ENCODE peak calls at places on chromosomes 11 and 22, in seven cellular contexts. U is AG09309, A is GM23338, G is LNCaP clone FGC, V is OCI-LY7, H is A673, C is neural progenitor cell. N is an unnamed sample.

GRCh38 chr11:105719073-105719846 is 109.4 kb downstream of the GRIA4 start:
- DNase-seq in U (no peak), A (no peak), G (no peak), V (no peak), H (peak; percentile 80), C (no peak), N (no peak)

GRCh38 chr11:66619080-66619554 is 2.7 kb downstream of the RBM14 start:
- DNase-seq in U (no peak), A (no peak), G (no peak), V (no peak), H (peak; percentile 55), C (no peak), N (no peak)

GRCh38 chr11:61002598-61002997 is 31.1 kb downstream of the CD6 start:
- DNase-seq in U (no peak), A (no peak), G (no peak), V (no peak), H (no peak), C (no peak), N (no peak)

GRCh38 chr11:73968356-73968966 is 14.2 kb downstream of the UCP2 start:
- DNase-seq in U (no peak), A (no peak), G (no peak), V (no peak), H (no peak), C (no peak), N (no peak)

GRCh38 chr11:130160460-130161090 is 993 bp downstream of the ST14 start:
- DNase-seq in U (no peak), A (peak; percentile 48), G (no peak), V (peak; percentile 54), H (no peak), C (peak; percentile 19), N (no peak)

GRCh38 chr11:96162816-96163499 is 180.0 kb downstream of the MAML2 start:
- DNase-seq in U (peak; percentile 85), A (no peak), G (no peak), V (no peak), H (peak; percentile 100), C (no peak), N (no peak)

GRCh38 chr11:3219281-3219892 is 774 bp upstream of the MRGPRG start:
- DNase-seq in U (no peak), A (no peak), G (no peak), V (no peak), H (no peak), C (no peak), N (no peak)

GRCh38 chr11:96196074-96196787 is 146.8 kb downstream of the MAML2 start:
- DNase-seq in U (no peak), A (no peak), G (no peak), V (no peak), H (no peak), C (no peak), N (no peak)

GRCh38 chr22:37048133-37048532 is 3.4 kb upstream of the KCTD17 start:
- DNase-seq in U (no peak), A (peak; percentile 40), G (no peak), V (no peak), H (no peak), C (no peak), N (no peak)

GRCh38 chr11:83574516-83574915 is 288.3 kb upstream of the CCDC90B start:
- DNase-seq in U (no peak), A (no peak), G (no peak), V (no peak), H (no peak), C (no peak), N (no peak)

GRCh38 chr11:34238966-34239365 is 118.8 kb downstream of the ABTB2 start:
- DNase-seq in U (no peak), A (no peak), G (no peak), V (no peak), H (no peak), C (no peak), N (no peak)
- TF ChIP-seq CTCF in U (no peak), A (no peak), G (no peak), V (no peak), H (no peak), C (no peak), N (no peak)

DNA sequence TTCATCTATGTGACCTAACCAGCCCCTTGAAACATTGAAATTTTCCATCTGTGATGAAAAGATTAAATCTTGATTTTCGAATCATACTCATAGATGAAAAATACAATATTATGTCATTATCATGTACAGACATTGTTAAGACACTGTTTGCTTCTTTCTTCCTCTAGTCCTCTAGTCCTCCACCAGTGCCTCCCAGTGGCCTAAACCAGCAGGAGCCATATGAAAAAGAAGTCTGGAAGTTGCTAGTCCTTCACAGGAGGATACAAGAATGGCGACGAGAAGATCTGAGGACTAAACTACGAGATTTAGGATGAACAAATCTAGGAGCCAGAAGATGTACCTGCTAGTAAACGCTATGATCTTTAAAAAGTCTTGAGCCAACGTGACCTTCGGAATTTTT is 134.1 kb downstream of the SLC17A6 start:
- DNase-seq in U (no peak), A (peak; percentile 56), G (no peak), V (no peak), H (peak; percentile 18), C (peak; percentile 13), N (no peak)
- TF ChIP-seq CTCF in U (peak; percentile 3), A (peak; percentile 71), G (peak; percentile 40), V (no peak), H (peak; percentile 44), C (peak; percentile 45), N (no peak)

DNA sequence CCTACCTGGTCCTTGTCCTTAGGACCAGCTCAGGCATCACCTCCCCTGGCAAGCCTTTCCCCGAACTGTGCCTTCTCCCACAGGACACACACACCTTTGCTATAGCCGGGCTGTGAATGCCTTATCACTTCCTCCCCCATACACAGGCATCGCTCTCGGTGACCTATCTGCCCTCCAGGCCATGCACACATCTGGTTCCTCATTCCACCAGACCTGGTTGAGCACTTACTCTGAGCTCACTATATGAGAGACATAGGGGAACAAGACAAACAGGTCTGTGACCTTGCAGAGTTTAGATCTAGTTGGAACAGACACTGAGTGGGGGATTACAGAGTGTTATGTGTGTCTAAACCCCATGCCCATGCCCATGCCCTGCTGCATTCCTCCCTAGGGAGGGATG is 3.1 kb upstream of the BCR start:
- DNase-seq in U (no peak), A (no peak), G (no peak), V (no peak), H (no peak), C (no peak), N (no peak)
- TF ChIP-seq CTCF in U (no peak), A (no peak), G (no peak), V (no peak), H (no peak), C (no peak), N (no peak)

GRCh38 chr11:26137651-26138050 is 194.3 kb upstream of the ANO3 start:
- DNase-seq in U (no peak), A (no peak), G (no peak), V (no peak), H (no peak), C (no peak), N (no peak)

GRCh38 chr11:26134481-26135355 is 197.2 kb upstream of the ANO3 start:
- DNase-seq in U (no peak), A (peak; percentile 62), G (peak; percentile 73), V (peak; percentile 72), H (peak; percentile 23), C (peak; percentile 62), N (no peak)

DNA sequence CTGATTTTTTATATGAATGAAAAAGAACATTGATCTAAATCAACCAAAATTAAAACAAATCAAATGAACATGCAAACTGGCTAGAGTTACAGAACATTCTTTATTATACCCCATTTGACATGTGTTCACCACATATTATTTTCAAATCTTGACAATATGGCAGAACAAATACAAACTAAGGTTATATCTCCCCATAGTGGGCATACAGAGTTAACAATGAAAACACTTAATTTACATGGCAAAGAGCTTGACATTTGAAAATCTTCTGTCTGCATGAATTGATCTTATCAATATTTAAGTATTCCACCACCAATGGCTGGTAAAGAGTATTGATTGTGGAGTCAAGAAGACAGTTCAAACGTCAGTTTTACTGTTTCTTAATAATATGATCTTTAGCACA is 197.9 kb upstream of the ANO3 start:
- DNase-seq in U (no peak), A (no peak), G (no peak), V (peak; percentile 27), H (no peak), C (no peak), N (no peak)
- TF ChIP-seq CTCF in U (no peak), A (no peak), G (peak; percentile 8), V (peak; percentile 65), H (no peak), C (no peak), N (no peak)

GRCh38 chr22:19679476-19680099 is 34.7 kb upstream of the SEPTIN5 start:
- DNase-seq in U (no peak), A (peak; percentile 78), G (no peak), V (peak; percentile 6), H (peak; percentile 17), C (peak; percentile 53), N (no peak)
- TF ChIP-seq CTCF in U (peak; percentile 86), A (peak; percentile 95), G (peak; percentile 61), V (peak; percentile 86), H (peak; percentile 77), C (peak; percentile 83), N (peak; percentile 99)

GRCh38 chr11:63906087-63906486 is 10.9 kb downstream of the RCOR2 start:
- DNase-seq in U (no peak), A (no peak), G (no peak), V (no peak), H (no peak), C (no peak), N (no peak)

GRCh38 chr11:63907063-63907462 is 9.9 kb downstream of the RCOR2 start:
- DNase-seq in U (no peak), A (no peak), G (no peak), V (no peak), H (no peak), C (no peak), N (no peak)

GRCh38 chr11:63906585-63906984 is 10.4 kb downstream of the RCOR2 start:
- DNase-seq in U (no peak), A (peak; percentile 70), G (no peak), V (peak; percentile 47), H (peak; percentile 51), C (peak; percentile 52), N (no peak)

GRCh38 chr11:63908631-63909491 is 8.1 kb downstream of the RCOR2 start:
- DNase-seq in U (no peak), A (no peak), G (no peak), V (no peak), H (no peak), C (no peak), N (no peak)

GRCh38 chr11:63907808-63908530 is 9.0 kb downstream of the RCOR2 start:
- DNase-seq in U (no peak), A (peak; percentile 78), G (no peak), V (no peak), H (no peak), C (peak; percentile 72), N (no peak)
- TF ChIP-seq CTCF in U (no peak), A (peak; percentile 69), G (no peak), V (no peak), H (peak; percentile 19), C (peak; percentile 36), N (no peak)